ENCODE peak calls at places on chromosomes 6 and 20, in nine cellular contexts. H is effector CD8-positive, alpha-beta T cell; N is COR-L47; P is activated CD8-positive, alpha-beta memory T cell treated with anti-CD3 and anti-CD28 coated beads, Interleukin-2, amount 50 U/mL, for 4 hours; U is kidney tubule cell; O is HFF-Myc; B is activated CD4-positive, alpha-beta T cell treated with anti-CD3 and anti-CD28 coated beads, Interleukin-2, amount 10 ng/mL, durations not matched to agents 7 days and 5 days; G is smooth muscle cell of the brain vasculature; R is stimulated activated CD8-positive, alpha-beta memory T cell treated with anti-CD3 and anti-CD28 coated beads, Interleukin-4, amount 100 ng/mL, for 24 hours. W is an unnamed sample.

GRCh38 chr6:83472767-83473166 is 39.6 kb upstream of the PRSS35 start:
- DNase-seq in H (no peak), N (no peak), P (no peak), U (no peak), O (no peak), B (no peak), G (no peak), R (no peak), W (no peak)

GRCh38 chr6:129267028-129267427 is 384.1 kb downstream of the LAMA2 start:
- DNase-seq in H (no peak), N (no peak), P (no peak), U (no peak), O (no peak), B (no peak), G (no peak), R (no peak), W (no peak)

GRCh38 chr6:137827977-137828815 is 38.9 kb upstream of the TNFAIP3 start:
- DNase-seq in H (no peak), N (no peak), P (no peak), U (no peak), O (no peak), B (no peak), G (no peak), R (no peak), W (peak; percentile 48)

GRCh38 chr20:25040438-25040831 is 17.5 kb downstream of the ACSS1 start:
- DNase-seq in H (no peak), N (no peak), P (no peak), U (peak; percentile 51), O (no peak), B (no peak), G (no peak), R (no peak), W (no peak)

GRCh38 chr6:6913346-6913745 is 194.4 kb upstream of the RREB1 start:
- DNase-seq in H (no peak), N (no peak), P (no peak), U (no peak), O (no peak), B (no peak), G (no peak), R (no peak), W (no peak)

GRCh38 chr6:168134399-168135201 is 55.6 kb upstream of the FRMD1 start:
- DNase-seq in H (no peak), N (no peak), P (no peak), U (no peak), O (no peak), B (no peak), G (no peak), R (no peak), W (peak; percentile 11)

GRCh38 chr20:61414455-61414991 is 162.5 kb downstream of the CDH4 start:
- DNase-seq in H (no peak), N (peak; percentile 5), P (no peak), U (no peak), O (no peak), B (no peak), G (no peak), R (no peak), W (no peak)

GRCh38 chr6:134307870-134308269 is 10.0 kb downstream of the SGK1 start:
- DNase-seq in H (no peak), N (no peak), P (no peak), U (no peak), O (no peak), B (no peak), G (no peak), R (no peak), W (no peak)

GRCh38 chr20:44092551-44093248 is 94.3 kb downstream of the JPH2 start:
- DNase-seq in H (no peak), N (no peak), P (no peak), U (peak; percentile 45), O (no peak), B (peak; percentile 59), G (no peak), R (no peak), W (peak; percentile 60)

GRCh38 chr6:87714093-87714809 is 12.2 kb upstream of the AKIRIN2 start:
- DNase-seq in H (no peak), N (no peak), P (no peak), U (peak; percentile 77), O (no peak), B (no peak), G (no peak), R (no peak), W (peak; percentile 37)

GRCh38 chr6:15755555-15755954 is 92.7 kb upstream of the DTNBP1 start:
- DNase-seq in H (no peak), N (no peak), P (no peak), U (peak; percentile 38), O (no peak), B (no peak), G (no peak), R (no peak), W (no peak)

GRCh38 chr6:137641474-137642077 is 147.4 kb upstream of the OLIG3 start:
- DNase-seq in H (peak; percentile 41), N (peak; percentile 53), P (peak; percentile 63), U (peak; percentile 78), O (peak; percentile 36), B (peak; percentile 77), G (peak; percentile 68), R (peak; percentile 26), W (peak; percentile 78)

GRCh38 chr6:33589723-33590530 is 9.9 kb upstream of the BAK1 start:
- DNase-seq in H (no peak), N (peak; percentile 26), P (peak; percentile 53), U (peak; percentile 99), O (peak; percentile 65), B (peak; percentile 49), G (no peak), R (no peak), W (peak; percentile 64)

GRCh38 chr6:26286168-26286854 is 78.7 kb upstream of the BTN3A2 start:
- DNase-seq in H (peak; percentile 68), N (peak; percentile 33), P (peak; percentile 76), U (peak; percentile 76), O (no peak), B (peak; percentile 78), G (no peak), R (peak; percentile 53), W (peak; percentile 85)

GRCh38 chr6:53723331-53723730 is 57.8 kb upstream of the KLHL31 start:
- DNase-seq in H (no peak), N (no peak), P (no peak), U (no peak), O (no peak), B (no peak), G (no peak), R (no peak), W (no peak)

GRCh38 chr20:50595988-50596693 is 86.0 kb downstream of the PTPN1 start:
- DNase-seq in H (no peak), N (no peak), P (no peak), U (peak; percentile 37), O (no peak), B (no peak), G (no peak), R (no peak), W (no peak)

GRCh38 chr6:130394238-130394637 is 28.4 kb downstream of the TMEM200A start:
- DNase-seq in H (no peak), N (no peak), P (no peak), U (no peak), O (no peak), B (no peak), G (no peak), R (no peak), W (no peak)

GRCh38 chr6:136487746-136488145 is 62.5 kb downstream of the MAP7 start:
- DNase-seq in H (no peak), N (no peak), P (no peak), U (no peak), O (no peak), B (no peak), G (no peak), R (no peak), W (no peak)

GRCh38 chr20:44738779-44739477 is 6.7 kb upstream of the KCNK15 start:
- DNase-seq in H (peak; percentile 11), N (peak; percentile 81), P (no peak), U (peak; percentile 69), O (no peak), B (peak; percentile 69), G (no peak), R (peak; percentile 8), W (peak; percentile 75)

GRCh38 chr6:69865126-69865525 is 1.2 kb upstream of the COL19A1 start:
- DNase-seq in H (no peak), N (no peak), P (no peak), U (peak; percentile 31), O (peak; percentile 2), B (no peak), G (no peak), R (no peak), W (no peak)

GRCh38 chr6:44401138-44401537 is 13.6 kb downstream of the CDC5L start:
- DNase-seq in H (no peak), N (no peak), P (no peak), U (no peak), O (no peak), B (no peak), G (no peak), R (no peak), W (no peak)

GRCh38 chr20:53556267-53556897 is 37.3 kb downstream of the ZNF217 start:
- DNase-seq in H (no peak), N (no peak), P (no peak), U (no peak), O (no peak), B (no peak), G (no peak), R (no peak), W (no peak)

GRCh38 chr20:38112249-38112942 is 52.7 kb downstream of the TGM2 start:
- DNase-seq in H (no peak), N (no peak), P (no peak), U (no peak), O (no peak), B (peak; percentile 3), G (no peak), R (no peak), W (peak; percentile 18)

GRCh38 chr6:37393530-37393929 is 39.5 kb upstream of the CMTR1 start:
- DNase-seq in H (no peak), N (no peak), P (no peak), U (no peak), O (no peak), B (no peak), G (no peak), R (no peak), W (no peak)

GRCh38 chr20:48744515-48744914 is 83.3 kb downstream of the PREX1 start:
- DNase-seq in H (no peak), N (no peak), P (no peak), U (no peak), O (no peak), B (no peak), G (no peak), R (no peak), W (no peak)

GRCh38 chr20:63692436-63693078 is 3.9 kb upstream of the TNFRSF6B start:
- DNase-seq in H (no peak), N (no peak), P (no peak), U (no peak), O (no peak), B (no peak), G (no peak), R (no peak), W (no peak)

GRCh38 chr20:57215826-57216471 is 50.5 kb downstream of the BMP7 start:
- DNase-seq in H (no peak), N (no peak), P (no peak), U (peak; percentile 11), O (no peak), B (no peak), G (no peak), R (no peak), W (no peak)

GRCh38 chr6:143583542-143584330 is 72.2 kb upstream of the FUCA2 start:
- DNase-seq in H (no peak), N (no peak), P (no peak), U (no peak), O (no peak), B (no peak), G (peak; percentile 60), R (no peak), W (no peak)

GRCh38 chr6:11618533-11618932 is 81.0 kb downstream of the TMEM170B start:
- DNase-seq in H (no peak), N (no peak), P (no peak), U (peak; percentile 30), O (no peak), B (no peak), G (no peak), R (no peak), W (no peak)

GRCh38 chr20:15496501-15497039 is 1076.7 kb downstream of the KIF16B start:
- DNase-seq in H (no peak), N (no peak), P (no peak), U (no peak), O (no peak), B (no peak), G (no peak), R (no peak), W (no peak)

GRCh38 chr6:33577718-33578117 is 2.4 kb downstream of the BAK1 start:
- DNase-seq in H (no peak), N (no peak), P (no peak), U (no peak), O (no peak), B (no peak), G (no peak), R (no peak), W (no peak)